ENCODE peak calls at places on chromosome 12, in nine cellular contexts. N is ELR; P is CD8-positive, alpha-beta memory T cell; R is cardiac fibroblast; O is SHP77 treated with DMSO at 0.1 percent for 48 hours; Y is mammary epithelial cell; U is activated T-helper 1 cell treated with Interleukin-2 at 50 U/mL for 16 hours; F is SK-MEL-5; W is Right ventricle myocardium inferior. Z is an unnamed sample.

GRCh38 chr12:86143162-86143561 is 113.0 kb downstream of the MGAT4C start:
- DNase-seq in R (no peak), N (no peak), F (no peak), P (no peak), Y (no peak), U (no peak), O (no peak), W (no peak), Z (no peak)

GRCh38 chr12:15520083-15520482 is 197.8 kb downstream of the PTPRO start:
- DNase-seq in P (no peak), W (no peak), O (no peak), F (no peak), N (no peak), Y (no peak), U (no peak), R (no peak), Z (no peak)

GRCh38 chr12:64618953-64619590 is 8.8 kb downstream of the RASSF3 start:
- DNase-seq in U (no peak), Y (peak), N (peak), R (peak), P (no peak), O (no peak), W (no peak), F (no peak), Z (peak)

GRCh38 chr12:42234970-42235369 is 3.1 kb downstream of the YAF2 start:
- DNase-seq in P (no peak), Y (no peak), O (no peak), W (no peak), N (no peak), U (no peak), F (no peak), R (peak), Z (no peak)

GRCh38 chr12:69425417-69425816 is 44.8 kb upstream of the FRS2 start:
- DNase-seq in R (no peak), O (no peak), U (no peak), W (no peak), N (no peak), F (no peak), P (no peak), Y (no peak), Z (no peak)

GRCh38 chr12:6425588-6426531 is 18.9 kb upstream of the CD27 start:
- DNase-seq in Y (no peak), R (no peak), O (no peak), P (peak), W (no peak), F (no peak), U (no peak), N (no peak), Z (no peak)

GRCh38 chr12:78359530-78359929 is 505.0 kb upstream of the SYT1 start:
- DNase-seq in U (no peak), N (peak), F (no peak), Y (no peak), P (no peak), W (no peak), O (no peak), R (peak), Z (no peak)

GRCh38 chr12:119822046-119822445 is 55.1 kb downstream of the CIT start:
- DNase-seq in N (no peak), P (no peak), O (no peak), U (no peak), F (peak), R (no peak), Y (no peak), W (no peak), Z (no peak)

GRCh38 chr12:62813031-62813829 is 121.7 kb downstream of the PPM1H start:
- DNase-seq in F (peak), W (peak), N (peak), R (peak), U (no peak), O (no peak), Y (peak), P (peak), Z (peak)

GRCh38 chr12:25518512-25518911 is 34.6 kb downstream of the LMNTD1 start:
- DNase-seq in U (no peak), W (no peak), O (no peak), F (peak), N (peak), R (peak), P (no peak), Y (peak), Z (no peak)

GRCh38 chr12:6163554-6164060 is 36.6 kb upstream of the CD9 start:
- DNase-seq in O (no peak), R (no peak), W (no peak), P (no peak), Y (no peak), N (no peak), F (no peak), U (no peak), Z (no peak)

GRCh38 chr12:32124637-32125036 is 18.0 kb downstream of the BICD1 start:
- DNase-seq in Y (no peak), R (no peak), N (no peak), O (no peak), F (no peak), U (no peak), W (no peak), P (no peak), Z (no peak)

GRCh38 chr12:68495666-68496065 is 115.0 kb upstream of the RAP1B start:
- DNase-seq in N (peak), R (peak), P (no peak), U (no peak), Y (no peak), F (no peak), O (no peak), W (no peak), Z (peak)

GRCh38 chr12:14840616-14841015 is 2.7 kb downstream of the ART4 start:
- DNase-seq in N (no peak), P (no peak), R (no peak), O (no peak), F (no peak), Y (no peak), W (no peak), U (no peak), Z (no peak)

GRCh38 chr12:22286569-22286968 is 47.9 kb downstream of the ST8SIA1 start:
- DNase-seq in R (peak), W (no peak), F (no peak), N (peak), Y (no peak), P (no peak), O (no peak), U (no peak), Z (no peak)

GRCh38 chr12:51891843-51892242 is 3.9 kb downstream of the ANKRD33 start:
- DNase-seq in N (peak), R (peak), W (no peak), U (no peak), P (no peak), Y (no peak), F (peak), O (no peak), Z (no peak)

GRCh38 chr12:121793501-121793835 is at the start of gene RHOF:
- DNase-seq in P (peak), N (peak), Y (no peak), O (peak), R (no peak), F (no peak), W (peak), U (no peak), Z (no peak)

GRCh38 chr12:130761537-130762318 is 45.6 kb upstream of the RIMBP2 start:
- DNase-seq in O (peak), R (peak), Y (peak), W (no peak), U (peak), N (peak), P (peak), F (peak), Z (no peak)

GRCh38 chr12:62347922-62348650 is 87.9 kb downstream of the USP15 start:
- DNase-seq in W (no peak), Y (no peak), N (peak), P (no peak), F (no peak), R (peak), U (no peak), O (no peak), Z (no peak)

GRCh38 chr12:29026419-29026818 is 122.7 kb upstream of the FAR2 start:
- DNase-seq in R (no peak), N (no peak), W (no peak), Y (peak), U (no peak), O (no peak), F (no peak), P (no peak), Z (peak)

GRCh38 chr12:5377997-5378596 is 53.8 kb upstream of the NTF3 start:
- DNase-seq in P (no peak), R (no peak), Y (no peak), U (no peak), F (no peak), W (no peak), N (no peak), O (peak), Z (no peak)

GRCh38 chr12:132322206-132323132 is 6.9 kb downstream of the GALNT9 start:
- DNase-seq in P (no peak), O (no peak), W (peak), U (no peak), N (no peak), Y (no peak), R (no peak), F (no peak), Z (no peak)

GRCh38 chr12:122825773-122826724 is 9.2 kb upstream of the HIP1R start:
- DNase-seq in U (no peak), O (no peak), R (no peak), Y (no peak), P (no peak), F (peak), W (no peak), N (no peak), Z (no peak)

GRCh38 chr12:79769189-79769859 is 78.6 kb upstream of the PAWR start:
- DNase-seq in N (no peak), R (no peak), W (no peak), Y (no peak), O (no peak), P (no peak), U (no peak), F (no peak), Z (no peak)

GRCh38 chr12:121483950-121484349 is 84.0 kb downstream of the RNF34 start:
- DNase-seq in F (no peak), Y (no peak), O (no peak), N (no peak), P (no peak), U (no peak), R (no peak), W (no peak), Z (no peak)

GRCh38 chr12:66329941-66330340 is 27.6 kb downstream of the HELB start:
- DNase-seq in R (peak), U (no peak), N (no peak), Y (peak), O (no peak), P (no peak), F (peak), W (no peak), Z (no peak)

GRCh38 chr12:89959188-89959587 is 250.6 kb upstream of the ATP2B1 start:
- DNase-seq in F (no peak), N (no peak), Y (no peak), O (no peak), P (no peak), U (no peak), R (no peak), W (no peak), Z (no peak)

GRCh38 chr12:92650228-92650822 is 52.5 kb upstream of the PLEKHG7 start:
- DNase-seq in W (no peak), R (no peak), U (no peak), O (no peak), N (no peak), Y (no peak), P (no peak), F (no peak), Z (no peak)

GRCh38 chr12:2364566-2365165 is 311.9 kb downstream of the CACNA1C start:
- DNase-seq in F (no peak), U (no peak), Y (peak), N (no peak), P (no peak), O (no peak), R (no peak), W (no peak), Z (no peak)

GRCh38 chr12:63319386-63319785 is 168.4 kb upstream of the AVPR1A start:
- DNase-seq in Y (peak), U (no peak), W (no peak), P (no peak), N (peak), O (no peak), R (peak), F (peak), Z (peak)

GRCh38 chr12:6338955-6339761 is 2.7 kb downstream of the TNFRSF1A start:
- DNase-seq in U (no peak), Y (no peak), O (no peak), N (no peak), P (no peak), F (no peak), W (no peak), R (peak), Z (no peak)

GRCh38 chr12:110555509-110556406 is 27.4 kb downstream of the PPTC7 start:
- DNase-seq in U (no peak), P (no peak), N (peak), Y (peak), R (peak), O (no peak), F (peak), W (no peak), Z (peak)

GRCh38 chr12:7650091-7650490 is 15.6 kb downstream of the APOBEC1 start:
- DNase-seq in F (no peak), P (no peak), U (no peak), Y (peak), N (no peak), R (no peak), W (no peak), O (no peak), Z (no peak)

GRCh38 chr12:124658302-124658701 is 90.9 kb upstream of the NCOR2 start:
- DNase-seq in O (no peak), U (no peak), Y (no peak), N (no peak), R (no peak), P (no peak), W (no peak), F (no peak), Z (no peak)

GRCh38 chr12:40903040-40903439 is 210.8 kb downstream of the CNTN1 start:
- DNase-seq in W (no peak), Y (no peak), N (no peak), P (no peak), U (no peak), O (no peak), F (no peak), R (no peak), Z (no peak)

GRCh38 chr12:104684884-104685283 is 228.1 kb downstream of the CHST11 start:
- DNase-seq in R (no peak), N (no peak), F (no peak), O (no peak), P (no peak), Y (no peak), U (no peak), W (no peak), Z (no peak)

GRCh38 chr12:75816892-75817291 is 214.7 kb downstream of the PHLDA1 start:
- DNase-seq in O (no peak), F (peak), N (peak), Y (peak), W (no peak), R (peak), P (no peak), U (no peak), Z (no peak)

GRCh38 chr12:19181666-19182426 is 52.3 kb downstream of the PLEKHA5 start:
- DNase-seq in Y (no peak), R (peak), F (peak), U (no peak), W (no peak), O (no peak), P (no peak), N (peak), Z (no peak)

GRCh38 chr12:5073838-5074237 is 30.2 kb downstream of the KCNA5 start:
- DNase-seq in Y (no peak), F (peak), O (no peak), W (no peak), U (no peak), R (peak), N (peak), P (no peak), Z (no peak)